ENCODE peak calls at places on chromosomes 11 and 22, in nine cellular contexts. H, G, S, W, Y, M, L, T and Z are unnamed samples.

GRCh38 chr11:128515086-128515485 is 72.3 kb downstream of the ETS1 start:
- ATAC-seq in W (no peak), L (no peak), G (no peak), S (no peak), M (no peak), H (no peak), T (no peak), Y (no peak), Z (no peak)

GRCh38 chr22:32490279-32490678 is 15.7 kb downstream of the FBXO7 start:
- ATAC-seq in M (no peak), T (no peak), S (no peak), H (no peak), G (no peak), L (no peak), W (no peak), Y (no peak), Z (no peak)

GRCh38 chr22:25112538-25113253 is 87.0 kb upstream of the CRYBB3 start:
- ATAC-seq in Y (no peak), G (no peak), S (no peak), T (peak; percentile 18), H (no peak), L (no peak), M (peak; percentile 69), W (no peak), Z (no peak)

GRCh38 chr11:75275581-75275980 is 35.0 kb downstream of the TPBGL start:
- ATAC-seq in G (no peak), W (no peak), T (peak; percentile 52), S (no peak), L (no peak), Y (no peak), H (no peak), M (no peak), Z (no peak)

GRCh38 chr22:20783844-20784723 is 10.2 kb downstream of the SERPIND1 start:
- ATAC-seq in G (peak; percentile 85), L (no peak), Y (peak; percentile 49), H (peak; percentile 95), T (peak; percentile 36), M (peak; percentile 74), S (peak; percentile 44), W (peak; percentile 96), Z (no peak)

GRCh38 chr11:70176940-70177689 is 26.0 kb upstream of the FADD start:
- ATAC-seq in M (no peak), Y (peak; percentile 76), H (peak; percentile 95), G (peak; percentile 65), W (peak; percentile 98), T (peak; percentile 65), S (peak; percentile 45), L (no peak), Z (no peak)

GRCh38 chr11:2271077-2271326 is 614 bp upstream of the ASCL2 start:
- ATAC-seq in T (peak; percentile 32), G (no peak), W (no peak), S (no peak), H (no peak), M (no peak), L (peak; percentile 61), Y (no peak), Z (peak; percentile 35)

GRCh38 chr11:64621283-64622019 is 30.4 kb downstream of the SLC22A12 start:
- ATAC-seq in M (no peak), T (no peak), W (no peak), L (no peak), S (no peak), G (no peak), H (no peak), Y (no peak), Z (no peak)

GRCh38 chr22:36065462-36065774 is 36.8 kb upstream of the RBFOX2 start:
- ATAC-seq in W (peak; percentile 68), S (peak; percentile 36), Y (peak; percentile 77), G (peak; percentile 63), L (no peak), H (peak; percentile 53), M (peak; percentile 51), T (peak; percentile 61), Z (peak; percentile 44)

GRCh38 chr22:36065775-36066544 is 37.3 kb upstream of the RBFOX2 start:
- ATAC-seq in L (peak; percentile 93), M (peak; percentile 89), W (peak; percentile 97), T (peak; percentile 96), H (peak; percentile 93), G (peak; percentile 94), Y (peak; percentile 90), S (peak; percentile 96), Z (peak; percentile 96)

GRCh38 chr22:36067237-36067558 is 38.6 kb upstream of the RBFOX2 start:
- ATAC-seq in W (no peak), M (no peak), S (no peak), L (no peak), G (no peak), H (no peak), Y (no peak), T (no peak), Z (no peak)

GRCh38 chr22:36068776-36069344 is 40.2 kb upstream of the RBFOX2 start:
- ATAC-seq in Y (no peak), M (no peak), H (no peak), T (no peak), G (no peak), W (no peak), S (no peak), L (no peak), Z (no peak)

GRCh38 chr22:36069368-36069767 is 40.7 kb upstream of the RBFOX2 start:
- ATAC-seq in Y (no peak), H (no peak), S (no peak), G (no peak), T (no peak), M (no peak), L (no peak), W (no peak), Z (no peak)
- TF ChIP-seq POLR2A in Y (no peak), H (no peak), S (no peak), G (no peak), T (no peak), M (no peak), L (no peak), W (no peak), Z (no peak)

DNA sequence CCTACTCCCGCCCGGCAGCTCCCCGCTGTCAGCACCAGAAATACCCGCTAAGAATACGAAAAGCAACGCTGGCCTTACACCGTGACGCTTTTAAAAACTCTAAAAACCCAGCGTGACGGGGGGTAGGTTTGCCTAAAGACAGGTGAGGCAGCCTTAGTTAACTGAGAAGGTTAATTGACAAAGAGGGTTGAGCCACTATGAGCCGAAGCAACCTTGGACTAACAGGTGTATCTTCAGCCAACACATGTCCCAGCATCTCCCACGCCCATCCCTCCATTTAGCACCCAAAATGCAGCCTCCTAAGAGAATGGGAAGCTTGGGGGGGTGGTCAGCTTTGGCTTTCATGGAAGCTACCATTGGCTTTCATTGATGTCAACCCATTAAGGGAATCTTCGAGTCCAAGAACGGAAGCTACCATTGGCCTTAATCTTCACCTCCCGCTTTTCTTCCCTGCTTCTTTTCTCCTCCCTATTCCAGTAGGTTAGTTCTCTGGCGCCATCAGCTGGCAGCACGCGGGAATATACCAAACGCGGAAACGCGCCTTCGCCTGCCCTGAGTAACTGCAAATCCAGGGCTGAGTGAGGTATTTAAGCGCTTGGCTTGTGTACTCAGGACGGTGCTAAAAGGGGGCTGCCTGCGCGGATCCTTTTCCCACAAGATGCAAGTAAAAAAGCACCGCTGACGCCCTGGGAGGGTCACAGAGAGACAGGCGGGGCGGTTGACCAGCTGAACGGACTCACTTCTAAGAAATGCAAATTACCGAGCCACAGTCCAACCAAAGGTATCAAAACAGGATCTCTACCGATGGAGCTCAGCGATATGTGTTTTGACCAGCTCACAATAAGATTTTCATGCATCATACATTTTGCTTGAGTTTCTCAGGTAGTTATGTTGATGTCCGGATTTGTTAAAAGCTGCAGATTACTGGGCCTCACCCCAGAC is 38.5 kb upstream of the GLYATL1 start:
- ATAC-seq in G (peak; percentile 65), Y (peak; percentile 96), H (peak; percentile 99), W (peak; percentile 98), M (no peak), L (peak; percentile 65), S (peak; percentile 44), T (peak; percentile 95), Z (no peak)
- H3K4me3 ChIP-seq in G (no peak overlapping the region), Y (no peak overlapping the region), H (no peak overlapping the region), W (no peak overlapping the region), M (no peak overlapping the region), L (no peak overlapping the region), S (no peak overlapping the region), T (peak overlapping the region; percentile 39), Z (no peak overlapping the region)

GRCh38 chr11:19589567-19590260 is 122.9 kb upstream of the NAV2 start:
- ATAC-seq in H (no peak), L (peak; percentile 49), G (no peak), M (no peak), Y (no peak), T (no peak), W (no peak), S (no peak), Z (no peak)

GRCh38 chr11:19592842-19593241 is 119.8 kb upstream of the NAV2 start:
- ATAC-seq in W (no peak), Y (no peak), S (no peak), G (no peak), M (no peak), L (no peak), H (no peak), T (peak; percentile 41), Z (no peak)

DNA sequence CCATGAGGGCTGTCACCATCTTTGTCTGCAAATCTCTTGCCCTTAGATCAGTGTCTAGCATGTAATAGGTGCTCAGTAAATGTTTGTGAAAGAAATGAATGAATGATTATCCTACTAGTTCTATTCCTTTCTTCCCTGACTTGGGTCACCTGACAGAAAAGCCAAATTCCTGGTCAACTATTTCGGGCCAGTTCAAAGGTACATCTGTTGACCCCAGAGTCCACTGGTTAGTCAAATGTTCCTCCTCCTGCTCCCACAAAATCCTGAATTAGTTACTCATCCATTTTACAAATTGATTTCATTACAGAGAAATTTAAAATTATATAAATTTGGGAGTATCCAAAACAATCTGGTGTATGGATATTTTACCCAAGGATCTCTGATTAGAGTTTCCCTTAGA is 124.7 kb upstream of the NAV2 start:
- ATAC-seq in T (no peak), Y (no peak), G (no peak), H (no peak), W (no peak), M (no peak), L (no peak), S (no peak), Z (no peak)
- H3K27ac ChIP-seq in T (no peak overlapping the region), Y (no peak overlapping the region), G (no peak overlapping the region), H (no peak overlapping the region), W (no peak overlapping the region), M (no peak overlapping the region), L (no peak overlapping the region), S (no peak overlapping the region), Z (no peak overlapping the region)

GRCh38 chr11:102346456-102346747 is 612 bp upstream of the BIRC2 start:
- ATAC-seq in L (no peak), G (no peak), T (no peak), H (no peak), Y (no peak), M (no peak), W (no peak), S (no peak), Z (no peak)

GRCh38 chr11:102346748-102347525 is at the start of gene BIRC2:
- ATAC-seq in T (peak; percentile 91), S (peak; percentile 98), Y (peak; percentile 96), G (peak; percentile 91), W (peak; percentile 93), M (peak; percentile 93), H (peak; percentile 91), L (peak; percentile 98), Z (peak; percentile 96)

GRCh38 chr11:102343789-102344188 is 3.2 kb upstream of the BIRC2 start:
- ATAC-seq in Y (no peak), H (no peak), M (no peak), L (no peak), S (no peak), T (no peak), W (no peak), G (no peak), Z (no peak)

GRCh38 chr11:102347526-102348331 is 715 bp downstream of the BIRC2 start:
- ATAC-seq in H (peak; percentile 1), G (peak; percentile 36), Y (peak; percentile 47), T (peak; percentile 29), S (no peak), M (peak; percentile 24), W (peak; percentile 58), L (peak; percentile 19), Z (peak; percentile 14)

DNA sequence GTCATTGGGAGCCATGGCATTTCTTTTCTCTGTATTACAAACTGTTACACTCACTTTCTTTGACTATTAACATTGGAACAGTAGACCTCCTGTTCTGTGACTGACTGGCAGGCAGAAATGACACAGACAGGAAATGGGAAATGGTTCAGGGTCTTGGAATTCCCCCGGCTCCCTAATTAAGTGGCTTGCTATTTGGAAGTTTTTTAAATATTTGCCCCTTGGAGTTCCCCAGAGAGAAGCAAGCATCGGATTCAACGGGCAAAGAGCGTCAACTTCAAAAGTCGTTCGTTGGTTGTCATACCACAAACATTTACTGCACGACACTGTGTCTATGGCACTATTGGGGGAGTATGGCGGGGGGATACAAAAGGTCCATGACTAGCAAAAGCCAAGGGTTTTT is 1.1 kb upstream of the BIRC2 start:
- ATAC-seq in M (no peak), H (no peak), L (no peak), Y (no peak), W (peak; percentile 2), S (no peak), G (no peak), T (peak; percentile 0), Z (no peak)
- TF ChIP-seq POLR2A in M (no peak), H (no peak), L (no peak), Y (no peak), W (no peak), S (no peak), G (no peak), T (no peak), Z (no peak)